ENCODE peak calls at places on chromosomes 7 and 10, in five cellular contexts. T, Y, D, A and J are unnamed samples.
A peak's percentile ranks its signal among the peaks of the same experiment; 100 is the strongest.

GRCh38 chr10:132237871-132238270 is 51.1 kb downstream of the DPYSL4 start:
- DNase-seq in T (no peak), D (no peak), A (no peak), Y (no peak), J (peak; percentile 55)

GRCh38 chr10:71255817-71256660 is 43.7 kb downstream of the UNC5B start:
- DNase-seq in Y (no peak), T (no peak), A (peak; percentile 74), D (no peak), J (peak; percentile 60)

GRCh38 chr7:47374538-47374937 is 207.4 kb downstream of the TNS3 start:
- DNase-seq in A (no peak), Y (no peak), D (no peak), T (no peak), J (no peak)

GRCh38 chr7:636396-636795 is 90.1 kb upstream of the DNAAF5 start:
- DNase-seq in T (peak; percentile 34), A (peak; percentile 59), Y (peak; percentile 17), D (no peak), J (no peak)

GRCh38 chr10:12971001-12971788 is 30.3 kb downstream of the CCDC3 start:
- DNase-seq in D (no peak), Y (no peak), T (no peak), A (no peak), J (no peak)

GRCh38 chr7:3942778-3943177 is 641.7 kb downstream of the SDK1 start:
- DNase-seq in D (no peak), A (no peak), T (no peak), Y (no peak), J (no peak)

GRCh38 chr10:98435178-98435577 is 11.6 kb downstream of the HPS1 start:
- DNase-seq in A (peak; percentile 23), Y (no peak), D (no peak), T (no peak), J (no peak)

GRCh38 chr7:131157530-131158243 is 170.0 kb upstream of the MKLN1 start:
- DNase-seq in T (no peak), D (no peak), A (no peak), Y (no peak), J (no peak)

GRCh38 chr10:34707656-34708055 is 107.4 kb downstream of the PARD3 start:
- DNase-seq in A (no peak), D (no peak), Y (no peak), T (no peak), J (no peak)